ENCODE peak calls at places on chromosomes 5 and 9, in six cellular contexts. One of them, this sample, is unnamed.

GRCh38 chr9:1129382-1129781 is 79.2 kb downstream of the DMRT2 start:
- DNase-seq in left cardiac atrium: no peak
- DNase-seq in mucosa of gallbladder: no peak
- DNase-seq in WERI-Rb-1: no peak
- DNase-seq in T-helper 17 cell: no peak
- DNase-seq in NCI-H1930: no peak
- DNase-seq in this sample: no peak

GRCh38 chr5:17895296-17896058 is 261.2 kb downstream of the TAF11L14 start:
- DNase-seq in left cardiac atrium: no peak
- DNase-seq in WERI-Rb-1: no peak
- DNase-seq in NCI-H1930: no peak
- DNase-seq in T-helper 17 cell: no peak
- DNase-seq in mucosa of gallbladder: no peak
- DNase-seq in this sample: no peak

GRCh38 chr5:132506094-132506692 is 15.6 kb upstream of the IRF1 start:
- DNase-seq in mucosa of gallbladder: peak; percentile 52
- DNase-seq in T-helper 17 cell: no peak
- DNase-seq in left cardiac atrium: no peak
- DNase-seq in WERI-Rb-1: peak; percentile 30
- DNase-seq in NCI-H1930: peak; percentile 1
- DNase-seq in this sample: peak; percentile 58

GRCh38 chr9:95783426-95783975 is 92.0 kb upstream of the ERCC6L2 start:
- DNase-seq in WERI-Rb-1: no peak
- DNase-seq in T-helper 17 cell: no peak
- DNase-seq in left cardiac atrium: no peak
- DNase-seq in NCI-H1930: no peak
- DNase-seq in mucosa of gallbladder: no peak
- DNase-seq in this sample: peak; percentile 58

GRCh38 chr5:22651355-22651754 is 201.8 kb downstream of the CDH12 start:
- DNase-seq in NCI-H1930: no peak
- DNase-seq in WERI-Rb-1: peak; percentile 65
- DNase-seq in mucosa of gallbladder: no peak
- DNase-seq in T-helper 17 cell: no peak
- DNase-seq in left cardiac atrium: no peak
- DNase-seq in this sample: no peak

GRCh38 chr9:76451234-76451633 is 7.7 kb upstream of the GCNT1 start:
- DNase-seq in WERI-Rb-1: no peak
- DNase-seq in mucosa of gallbladder: no peak
- DNase-seq in T-helper 17 cell: no peak
- DNase-seq in NCI-H1930: no peak
- DNase-seq in left cardiac atrium: no peak
- DNase-seq in this sample: peak; percentile 93

GRCh38 chr5:139639619-139640431 is 8.3 kb upstream of the CXXC5 start:
- DNase-seq in WERI-Rb-1: peak; percentile 72
- DNase-seq in left cardiac atrium: peak; percentile 68
- DNase-seq in mucosa of gallbladder: no peak
- DNase-seq in NCI-H1930: no peak
- DNase-seq in T-helper 17 cell: no peak
- DNase-seq in this sample: peak; percentile 81

GRCh38 chr5:10246761-10247160 is 2.9 kb downstream of the ATPSCKMT start:
- DNase-seq in mucosa of gallbladder: peak; percentile 61
- DNase-seq in T-helper 17 cell: no peak
- DNase-seq in NCI-H1930: no peak
- DNase-seq in WERI-Rb-1: no peak
- DNase-seq in left cardiac atrium: no peak
- DNase-seq in this sample: no peak

GRCh38 chr5:134124289-134125194 is 10.1 kb downstream of the TCF7 start:
- DNase-seq in left cardiac atrium: no peak
- DNase-seq in NCI-H1930: no peak
- DNase-seq in T-helper 17 cell: peak; percentile 57
- DNase-seq in mucosa of gallbladder: no peak
- DNase-seq in WERI-Rb-1: no peak
- DNase-seq in this sample: peak; percentile 71

GRCh38 chr5:53048248-53048647 is 59.1 kb downstream of the ITGA2 start:
- DNase-seq in left cardiac atrium: no peak
- DNase-seq in WERI-Rb-1: no peak
- DNase-seq in T-helper 17 cell: no peak
- DNase-seq in NCI-H1930: no peak
- DNase-seq in mucosa of gallbladder: no peak
- DNase-seq in this sample: no peak

GRCh38 chr5:89994266-89994665 is 415.3 kb downstream of the CETN3 start:
- DNase-seq in mucosa of gallbladder: no peak
- DNase-seq in T-helper 17 cell: no peak
- DNase-seq in NCI-H1930: no peak
- DNase-seq in left cardiac atrium: no peak
- DNase-seq in WERI-Rb-1: no peak
- DNase-seq in this sample: no peak

GRCh38 chr9:21836437-21837161 is 34.2 kb downstream of the MTAP start:
- DNase-seq in WERI-Rb-1: no peak
- DNase-seq in T-helper 17 cell: no peak
- DNase-seq in NCI-H1930: no peak
- DNase-seq in left cardiac atrium: no peak
- DNase-seq in mucosa of gallbladder: no peak
- DNase-seq in this sample: peak; percentile 99

GRCh38 chr9:87212563-87213154 is 265.4 kb upstream of the GAS1 start:
- DNase-seq in NCI-H1930: no peak
- DNase-seq in mucosa of gallbladder: no peak
- DNase-seq in WERI-Rb-1: no peak
- DNase-seq in T-helper 17 cell: no peak
- DNase-seq in left cardiac atrium: no peak
- DNase-seq in this sample: peak; percentile 85

GRCh38 chr9:87713278-87713989 is 12.5 kb upstream of the CTSL start:
- DNase-seq in left cardiac atrium: peak; percentile 89
- DNase-seq in T-helper 17 cell: no peak
- DNase-seq in NCI-H1930: no peak
- DNase-seq in WERI-Rb-1: peak; percentile 54
- DNase-seq in mucosa of gallbladder: peak; percentile 84
- DNase-seq in this sample: peak; percentile 97

GRCh38 chr5:178483620-178484019 is 106.6 kb downstream of the COL23A1 start:
- DNase-seq in NCI-H1930: no peak
- DNase-seq in mucosa of gallbladder: peak; percentile 49
- DNase-seq in WERI-Rb-1: no peak
- DNase-seq in left cardiac atrium: peak; percentile 38
- DNase-seq in T-helper 17 cell: no peak
- DNase-seq in this sample: no peak

GRCh38 chr5:167064199-167064811 is 1227.1 kb upstream of the WWC1 start:
- DNase-seq in mucosa of gallbladder: no peak
- DNase-seq in WERI-Rb-1: peak; percentile 36
- DNase-seq in T-helper 17 cell: no peak
- DNase-seq in NCI-H1930: peak; percentile 4
- DNase-seq in left cardiac atrium: no peak
- DNase-seq in this sample: no peak

GRCh38 chr5:147055304-147055826 is 176.8 kb upstream of the PPP2R2B start:
- DNase-seq in T-helper 17 cell: no peak
- DNase-seq in WERI-Rb-1: no peak
- DNase-seq in mucosa of gallbladder: no peak
- DNase-seq in NCI-H1930: no peak
- DNase-seq in left cardiac atrium: no peak
- DNase-seq in this sample: no peak

GRCh38 chr5:139967353-139967752 is 75.7 kb downstream of the NRG2 start:
- DNase-seq in mucosa of gallbladder: no peak
- DNase-seq in T-helper 17 cell: no peak
- DNase-seq in NCI-H1930: no peak
- DNase-seq in left cardiac atrium: no peak
- DNase-seq in WERI-Rb-1: no peak
- DNase-seq in this sample: no peak

GRCh38 chr5:67082941-67083340 is 113.7 kb downstream of the CD180 start:
- DNase-seq in NCI-H1930: no peak
- DNase-seq in left cardiac atrium: no peak
- DNase-seq in T-helper 17 cell: no peak
- DNase-seq in WERI-Rb-1: no peak
- DNase-seq in mucosa of gallbladder: no peak
- DNase-seq in this sample: peak; percentile 13

GRCh38 chr5:141952030-141952429 is 6.0 kb downstream of the PCDH12 start:
- DNase-seq in left cardiac atrium: no peak
- DNase-seq in WERI-Rb-1: no peak
- DNase-seq in NCI-H1930: no peak
- DNase-seq in T-helper 17 cell: no peak
- DNase-seq in mucosa of gallbladder: no peak
- DNase-seq in this sample: no peak

GRCh38 chr9:116998305-116998704 is 311.2 kb downstream of the TRIM32 start:
- DNase-seq in NCI-H1930: no peak
- DNase-seq in WERI-Rb-1: no peak
- DNase-seq in left cardiac atrium: no peak
- DNase-seq in T-helper 17 cell: no peak
- DNase-seq in mucosa of gallbladder: no peak
- DNase-seq in this sample: peak; percentile 53

GRCh38 chr9:5112646-5113045 is 72.8 kb downstream of the INSL6 start:
- DNase-seq in T-helper 17 cell: no peak
- DNase-seq in WERI-Rb-1: no peak
- DNase-seq in left cardiac atrium: peak; percentile 13
- DNase-seq in NCI-H1930: no peak
- DNase-seq in mucosa of gallbladder: no peak
- DNase-seq in this sample: no peak

This sample was measured in kidney tubule cell.